ENCODE peak calls at places on chromosomes 6 and 20, in seven cellular contexts. L is heart right ventricle, G is NB4, N is AG04450, Q is endodermal cell, B is fibroblast of pulmonary artery, M is SK-N-SH. K is an unnamed sample.
A peak's percentile ranks its signal among the peaks of the same experiment; 100 is the strongest.

GRCh38 chr6:152746172-152746553 is 4.4 kb upstream of the VIP start:
- DNase-seq in Q (no peak), N (no peak), G (no peak), B (peak; percentile 63), M (no peak), L (no peak), K (peak; percentile 12)

GRCh38 chr20:25055711-25056492 is 2.0 kb downstream of the ACSS1 start:
- DNase-seq in G (no peak), L (no peak), M (no peak), N (no peak), Q (no peak), B (no peak), K (no peak)

GRCh38 chr20:51562334-51563140 is 20.0 kb upstream of the NFATC2 start:
- DNase-seq in N (peak; percentile 83), B (peak; percentile 97), G (peak; percentile 37), L (peak; percentile 94), M (peak; percentile 82), Q (peak; percentile 91), K (peak; percentile 48)

GRCh38 chr6:103784117-103784516 is 1075.6 kb downstream of the HACE1 start:
- DNase-seq in M (no peak), G (no peak), L (no peak), N (no peak), B (no peak), Q (peak; percentile 47), K (no peak)

GRCh38 chr6:35486005-35486925 is 10.6 kb downstream of the TEAD3 start:
- DNase-seq in B (peak; percentile 66), Q (peak; percentile 94), M (peak; percentile 25), L (no peak), G (peak; percentile 80), N (no peak), K (no peak)

GRCh38 chr6:81228912-81229540 is 523.5 kb downstream of the TENT5A start:
- DNase-seq in N (peak; percentile 62), G (no peak), Q (no peak), M (peak; percentile 25), B (peak; percentile 81), L (no peak), K (no peak)

GRCh38 chr6:56024931-56025330 is 149.5 kb upstream of the BMP5 start:
- DNase-seq in G (no peak), M (no peak), Q (no peak), L (no peak), N (no peak), B (no peak), K (no peak)

GRCh38 chr6:10140824-10141223 is 274.1 kb downstream of the TFAP2A start:
- DNase-seq in B (peak; percentile 9), L (no peak), M (no peak), G (no peak), Q (no peak), N (no peak), K (no peak)

GRCh38 chr6:35497571-35498406 is 910 bp upstream of the TEAD3 start:
- DNase-seq in N (peak; percentile 68), Q (peak; percentile 86), M (peak; percentile 92), G (peak; percentile 91), L (peak; percentile 82), B (peak; percentile 86), K (no peak)

GRCh38 chr6:44268095-44268628 is 2.1 kb upstream of the TMEM151B start:
- DNase-seq in Q (peak; percentile 94), B (peak; percentile 62), L (no peak), N (no peak), G (peak; percentile 64), M (peak; percentile 75), K (no peak)

GRCh38 chr20:38138086-38138777 is 26.8 kb downstream of the TGM2 start:
- DNase-seq in L (no peak), G (no peak), N (no peak), B (no peak), Q (no peak), M (no peak), K (no peak)

GRCh38 chr6:164817662-164818061 is 491.7 kb downstream of the C6orf118 start:
- DNase-seq in G (no peak), B (no peak), Q (no peak), N (no peak), M (no peak), L (no peak), K (no peak)

GRCh38 chr6:167733740-167734661 is 92.7 kb upstream of the AFDN start:
- DNase-seq in M (no peak), L (no peak), N (no peak), G (no peak), B (peak; percentile 94), Q (peak; percentile 28), K (no peak)

GRCh38 chr6:144104898-144105487 is 9.6 kb upstream of the SF3B5 start:
- DNase-seq in L (peak; percentile 74), M (peak; percentile 44), N (peak; percentile 29), Q (no peak), G (peak; percentile 82), B (peak; percentile 90), K (peak; percentile 30)

GRCh38 chr20:41424546-41424945 is 57.9 kb upstream of the EMILIN3 start:
- DNase-seq in N (no peak), G (no peak), M (no peak), B (no peak), Q (no peak), L (no peak), K (no peak)

GRCh38 chr6:25005010-25005409 is 69.2 kb upstream of the RIPOR2 start:
- DNase-seq in M (no peak), G (no peak), Q (no peak), B (no peak), N (no peak), L (no peak), K (no peak)

GRCh38 chr20:60062431-60063336 is 104.5 kb downstream of the CDH26 start:
- DNase-seq in Q (peak; percentile 35), M (peak; percentile 57), B (peak; percentile 17), N (no peak), G (no peak), L (no peak), K (no peak)

GRCh38 chr6:163347021-163347446 is 67.5 kb upstream of the QKI start:
- DNase-seq in Q (no peak), M (no peak), N (no peak), B (no peak), L (no peak), G (peak; percentile 53), K (no peak)

GRCh38 chr6:3328796-3329195 is 70.0 kb downstream of the PSMG4 start:
- DNase-seq in B (no peak), Q (no peak), N (no peak), L (peak; percentile 52), M (no peak), G (no peak), K (no peak)

GRCh38 chr20:48999890-49000870 is 45.9 kb upstream of the CSE1L start:
- DNase-seq in B (no peak), N (no peak), M (no peak), G (no peak), L (no peak), Q (no peak), K (no peak)

GRCh38 chr6:147651249-147652063 is 143.0 kb downstream of the SAMD5 start:
- DNase-seq in G (peak; percentile 12), N (no peak), L (peak; percentile 19), Q (peak; percentile 73), M (no peak), B (peak; percentile 29), K (peak; percentile 10)

GRCh38 chr20:58306421-58307261 is 2.9 kb upstream of the RAB22A start:
- DNase-seq in L (peak; percentile 28), M (no peak), B (peak; percentile 31), G (peak; percentile 88), Q (no peak), N (peak; percentile 21), K (peak; percentile 96)

DNA sequence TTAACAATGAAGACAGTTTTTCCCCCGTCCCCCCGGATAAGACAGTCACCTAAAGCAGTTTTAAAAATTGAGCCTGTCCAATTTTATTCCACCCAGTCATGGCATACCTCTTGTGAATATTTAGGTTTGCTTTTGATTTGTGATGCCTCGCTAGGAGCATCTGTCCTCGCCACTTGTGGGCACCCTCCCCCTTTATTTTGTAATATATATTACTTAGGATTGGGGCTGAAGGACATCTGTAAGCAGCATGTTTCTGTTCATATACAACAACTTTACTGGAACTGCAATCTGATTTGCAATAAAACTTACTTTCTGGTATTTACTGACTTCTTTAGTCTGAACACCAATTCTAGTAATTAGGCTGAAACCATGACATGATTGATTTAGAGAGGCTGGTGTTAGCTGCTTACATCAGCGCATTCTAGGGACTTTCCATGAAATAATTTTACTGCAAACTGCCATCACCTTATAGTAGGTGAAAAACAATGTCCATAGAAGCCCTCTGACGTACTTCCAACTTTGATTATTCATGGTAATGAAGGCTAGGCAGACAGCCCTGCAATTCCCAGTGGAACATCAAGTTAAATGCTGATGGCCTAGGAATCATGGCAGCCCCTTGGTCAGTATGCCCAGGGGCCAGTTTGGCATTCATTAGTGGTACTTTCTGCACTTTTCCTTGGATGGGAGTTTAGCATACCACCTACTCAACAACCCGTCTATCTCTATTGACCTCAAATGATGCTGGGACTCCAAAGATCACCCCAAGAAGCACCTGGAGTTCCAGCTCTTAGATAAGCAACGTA is 132.9 kb upstream of the MCHR2 start:
- DNase-seq in L (no peak), G (no peak), B (no peak), N (no peak), M (no peak), Q (no peak), K (no peak)
- TF ChIP-seq CTCF in L (no peak), G (no peak), B (no peak), N (no peak), M (peak; percentile 13), Q (no peak), K (no peak)

GRCh38 chr6:156396068-156396771 is 381.0 kb upstream of the ARID1B start:
- DNase-seq in B (no peak), L (no peak), G (no peak), N (no peak), Q (no peak), M (no peak), K (no peak)
- H3K4me3 ChIP-seq in B (no peak overlapping the region), L (no peak overlapping the region), G (no peak overlapping the region), N (no peak overlapping the region), Q (no peak overlapping the region), M (no peak overlapping the region), K (no peak overlapping the region)

GRCh38 chr20:45791668-45792512 is at the start of the genes DNTTIP1 and WFDC3:
- DNase-seq in G (peak; percentile 95), L (peak; percentile 93), B (peak; percentile 90), N (no peak), M (peak; percentile 95), Q (peak; percentile 96), K (no peak)
- TF ChIP-seq CTCF in G (no peak), L (no peak), B (no peak), N (no peak), M (no peak), Q (no peak), K (no peak)

DNA sequence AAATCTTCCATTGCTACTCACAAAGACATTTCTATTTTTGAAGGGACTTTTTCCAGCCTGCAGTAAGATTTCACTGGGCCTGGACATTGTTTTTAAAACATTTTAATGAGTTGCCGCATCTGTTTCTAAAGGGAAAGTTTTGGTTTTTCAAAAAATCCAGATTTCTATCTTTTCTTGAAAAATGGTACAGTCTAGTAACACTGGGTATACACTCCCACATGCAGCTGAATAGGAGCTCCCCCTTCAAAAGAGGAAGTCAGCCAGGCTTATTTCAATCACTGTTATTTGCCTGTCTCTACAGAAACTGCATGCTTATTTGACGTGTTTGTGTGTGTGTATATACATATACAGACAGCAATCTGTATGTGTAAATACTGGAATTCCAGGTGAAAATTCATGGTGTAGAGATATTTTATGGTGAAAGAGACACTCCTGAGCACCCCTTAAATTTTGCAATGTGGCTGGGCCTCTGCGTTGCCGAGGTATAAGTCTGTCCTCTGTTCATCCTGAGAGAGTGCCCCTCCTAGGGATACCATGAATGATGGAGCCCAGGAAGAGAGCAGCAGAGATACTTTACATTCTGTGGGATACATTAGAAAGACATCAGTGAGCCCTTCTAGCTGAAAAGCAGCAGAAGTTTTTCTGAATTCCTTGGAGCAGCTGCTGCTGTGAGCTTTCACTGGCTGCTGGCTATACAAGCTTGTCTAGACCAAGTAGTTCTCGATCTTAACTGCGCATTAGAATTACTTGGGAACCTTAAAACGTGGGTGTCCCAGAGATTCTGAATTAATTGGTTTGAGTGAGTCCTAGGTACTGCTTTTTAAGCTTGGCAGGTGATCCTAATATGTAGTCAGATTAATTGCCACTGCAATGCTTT is 12.0 kb upstream of the ABRACL start:
- DNase-seq in Q (no peak), M (no peak), N (no peak), G (peak; percentile 74), L (no peak), B (peak; percentile 25), K (no peak)
- H3K4me3 ChIP-seq in Q (no peak overlapping the region), M (no peak overlapping the region), N (no peak overlapping the region), G (no peak overlapping the region), L (no peak overlapping the region), B (no peak overlapping the region), K (no peak overlapping the region)